ENCODE peak calls at places on chromosome 11, in ten cellular contexts. B is HEK293T; D is GM20000; P is renal cortical epithelial cell; T is HTR-8/SVneo; E is AG08395; K is activated CD8-positive, alpha-beta T cell treated with anti-CD3 and anti-CD28 coated beads for 36 hours; J is pulmonary artery endothelial cell; Z is NCI-H460; V is central memory CD4-positive, alpha-beta T cell. X is an unnamed sample.

GRCh38 chr11:120378474-120378873 is 42.3 kb downstream of the ARHGEF12 start:
- DNase-seq in B (no peak), D (no peak), P (no peak), T (no peak), E (no peak), K (no peak), J (no peak), Z (no peak), V (no peak), X (no peak)

GRCh38 chr11:2771758-2772466 is 72.1 kb upstream of the KCNQ1OT1 start:
- DNase-seq in B (no peak), D (no peak), P (no peak), T (no peak), E (no peak), K (no peak), J (no peak), Z (no peak), V (no peak), X (no peak)

GRCh38 chr11:71459076-71459766 is 6.2 kb downstream of the NADSYN1 start:
- DNase-seq in B (no peak), D (no peak), P (no peak), T (no peak), E (no peak), K (no peak), J (no peak), Z (no peak), V (no peak), X (no peak)

GRCh38 chr11:15342163-15342562 is 227.4 kb downstream of the INSC start:
- DNase-seq in B (no peak), D (no peak), P (peak), T (no peak), E (no peak), K (no peak), J (no peak), Z (no peak), V (no peak), X (no peak)

GRCh38 chr11:62497132-62497915 is 49.3 kb downstream of the AHNAK start:
- DNase-seq in B (peak), D (peak), P (peak), T (peak), E (peak), K (peak), J (peak), Z (peak), V (peak), X (peak)

GRCh38 chr11:117179048-117179999 is 781 bp downstream of the SIDT2 start:
- DNase-seq in B (peak), D (peak), P (no peak), T (peak), E (peak), K (peak), J (no peak), Z (no peak), V (peak), X (peak)

GRCh38 chr11:86718999-86719398 is 46.6 kb upstream of the ME3 start:
- DNase-seq in B (no peak), D (no peak), P (no peak), T (no peak), E (no peak), K (no peak), J (no peak), Z (no peak), V (no peak), X (no peak)

GRCh38 chr11:27438595-27438981 is 34.0 kb downstream of the LGR4 start:
- DNase-seq in B (no peak), D (no peak), P (no peak), T (no peak), E (no peak), K (no peak), J (no peak), Z (no peak), V (no peak), X (no peak)

GRCh38 chr11:79040348-79040747 is 400.5 kb downstream of the TENM4 start:
- DNase-seq in B (no peak), D (no peak), P (no peak), T (no peak), E (peak), K (no peak), J (no peak), Z (no peak), V (no peak), X (no peak)

GRCh38 chr11:46001427-46002049 is 79.1 kb downstream of the LARGE2 start:
- DNase-seq in B (no peak), D (no peak), P (no peak), T (no peak), E (peak), K (no peak), J (peak), Z (no peak), V (no peak), X (no peak)

GRCh38 chr11:12864316-12865156 is 144.6 kb upstream of the RASSF10 start:
- DNase-seq in B (no peak), D (no peak), P (peak), T (peak), E (peak), K (no peak), J (peak), Z (no peak), V (no peak), X (no peak)

GRCh38 chr11:35662061-35662648 is 420 bp upstream of the TRIM44 start:
- DNase-seq in B (no peak), D (peak), P (peak), T (no peak), E (peak), K (peak), J (no peak), Z (no peak), V (peak), X (no peak)

GRCh38 chr11:111399187-111400031 is 20.3 kb upstream of the POU2AF1 start:
- DNase-seq in B (no peak), D (no peak), P (no peak), T (no peak), E (no peak), K (no peak), J (no peak), Z (no peak), V (no peak), X (no peak)

GRCh38 chr11:46845740-46846509 is at the start of gene CKAP5:
- DNase-seq in B (peak), D (peak), P (peak), T (peak), E (peak), K (peak), J (peak), Z (peak), V (peak), X (peak)

GRCh38 chr11:75572744-75573143 is 10.7 kb downstream of the SERPINH1 start:
- DNase-seq in B (no peak), D (no peak), P (no peak), T (no peak), E (no peak), K (no peak), J (no peak), Z (no peak), V (no peak), X (no peak)

GRCh38 chr11:63007920-63008319 is 7.7 kb downstream of the SLC22A8 start:
- DNase-seq in B (no peak), D (no peak), P (no peak), T (no peak), E (no peak), K (no peak), J (no peak), Z (no peak), V (no peak), X (no peak)

GRCh38 chr11:117835576-117835975 is 11.0 kb upstream of the FXYD2 start:
- DNase-seq in B (no peak), D (no peak), P (no peak), T (no peak), E (no peak), K (no peak), J (no peak), Z (no peak), V (no peak), X (no peak)

GRCh38 chr11:47506363-47506762 is 46.6 kb downstream of the CELF1 start:
- DNase-seq in B (no peak), D (no peak), P (no peak), T (no peak), E (no peak), K (no peak), J (no peak), Z (no peak), V (no peak), X (no peak)

GRCh38 chr11:119415517-119415916 is 7.5 kb downstream of the THY1 start:
- DNase-seq in B (no peak), D (no peak), P (no peak), T (no peak), E (peak), K (no peak), J (no peak), Z (no peak), V (no peak), X (no peak)

GRCh38 chr11:126101241-126101929 is 38.7 kb upstream of the CDON start:
- DNase-seq in B (no peak), D (no peak), P (no peak), T (no peak), E (no peak), K (no peak), J (no peak), Z (no peak), V (no peak), X (no peak)

GRCh38 chr11:47305734-47306483 is 36.0 kb downstream of the MADD start:
- DNase-seq in B (no peak), D (no peak), P (peak), T (no peak), E (no peak), K (no peak), J (no peak), Z (no peak), V (no peak), X (no peak)

GRCh38 chr11:100240051-100240450 is 447.0 kb upstream of the ARHGAP42 start:
- DNase-seq in B (no peak), D (no peak), P (no peak), T (no peak), E (no peak), K (no peak), J (no peak), Z (no peak), V (no peak), X (no peak)

GRCh38 chr11:90391756-90392155 is 168.9 kb upstream of the CHORDC1 start:
- DNase-seq in B (no peak), D (no peak), P (no peak), T (no peak), E (no peak), K (no peak), J (no peak), Z (no peak), V (no peak), X (no peak)

GRCh38 chr11:103091441-103091809 is 535 bp downstream of the DCUN1D5 start:
- DNase-seq in B (peak), D (peak), P (peak), T (peak), E (peak), K (peak), J (no peak), Z (no peak), V (peak), X (peak)

GRCh38 chr11:117678651-117679407 is 118.2 kb downstream of the DSCAML1 start:
- DNase-seq in B (no peak), D (no peak), P (no peak), T (no peak), E (no peak), K (no peak), J (no peak), Z (no peak), V (no peak), X (peak)

GRCh38 chr11:67025750-67026149 is 2.8 kb downstream of the SYT12 start:
- DNase-seq in B (no peak), D (no peak), P (no peak), T (no peak), E (no peak), K (no peak), J (no peak), Z (no peak), V (no peak), X (no peak)

GRCh38 chr11:120108785-120109168 is 29.1 kb downstream of the TRIM29 start:
- DNase-seq in B (no peak), D (no peak), P (no peak), T (no peak), E (no peak), K (no peak), J (no peak), Z (no peak), V (no peak), X (no peak)